ENCODE peak calls at places on chromosomes 3 and 15, in seven cellular contexts. One of them, this sample, is unnamed.

GRCh38 chr3:19937459-19938362 is 3.7 kb upstream of the EFHB start:
- DNase-seq in type B pancreatic cell: no peak
- DNase-seq in cardiac fibroblast: peak
- DNase-seq in psoas muscle: no peak
- DNase-seq in uterus: no peak
- DNase-seq in brain microvascular endothelial cell: peak
- DNase-seq in bronchial epithelial cell: peak
- DNase-seq in this sample: no peak

GRCh38 chr3:168884353-168884903 is 779.1 kb downstream of the MECOM start:
- DNase-seq in type B pancreatic cell: no peak
- DNase-seq in cardiac fibroblast: peak
- DNase-seq in psoas muscle: no peak
- DNase-seq in uterus: peak
- DNase-seq in brain microvascular endothelial cell: peak
- DNase-seq in bronchial epithelial cell: peak
- DNase-seq in this sample: peak

GRCh38 chr3:43817825-43818224 is 127.1 kb downstream of the ABHD5 start:
- DNase-seq in type B pancreatic cell: no peak
- DNase-seq in cardiac fibroblast: no peak
- DNase-seq in psoas muscle: no peak
- DNase-seq in uterus: no peak
- DNase-seq in brain microvascular endothelial cell: no peak
- DNase-seq in bronchial epithelial cell: peak
- DNase-seq in this sample: no peak

GRCh38 chr3:46883252-46884185 is 6.0 kb downstream of the PTH1R start:
- DNase-seq in type B pancreatic cell: no peak
- DNase-seq in cardiac fibroblast: peak
- DNase-seq in psoas muscle: no peak
- DNase-seq in uterus: no peak
- DNase-seq in brain microvascular endothelial cell: no peak
- DNase-seq in bronchial epithelial cell: no peak
- DNase-seq in this sample: no peak

GRCh38 chr3:46416134-46417119 is 9.4 kb downstream of the CCRL2 start:
- DNase-seq in type B pancreatic cell: no peak
- DNase-seq in cardiac fibroblast: no peak
- DNase-seq in psoas muscle: no peak
- DNase-seq in uterus: no peak
- DNase-seq in brain microvascular endothelial cell: no peak
- DNase-seq in bronchial epithelial cell: no peak
- DNase-seq in this sample: no peak

GRCh38 chr3:124347418-124347817 is 355.5 kb upstream of the ROPN1 start:
- DNase-seq in type B pancreatic cell: no peak
- DNase-seq in cardiac fibroblast: no peak
- DNase-seq in psoas muscle: no peak
- DNase-seq in uterus: no peak
- DNase-seq in brain microvascular endothelial cell: no peak
- DNase-seq in bronchial epithelial cell: no peak
- DNase-seq in this sample: peak

GRCh38 chr15:69304176-69304533 is 5.4 kb downstream of the PAQR5 start:
- DNase-seq in type B pancreatic cell: no peak
- DNase-seq in cardiac fibroblast: peak
- DNase-seq in psoas muscle: no peak
- DNase-seq in uterus: no peak
- DNase-seq in brain microvascular endothelial cell: peak
- DNase-seq in bronchial epithelial cell: peak
- DNase-seq in this sample: peak

GRCh38 chr3:46566040-46566631 is at the start of gene LRRC2:
- DNase-seq in type B pancreatic cell: no peak
- DNase-seq in cardiac fibroblast: peak
- DNase-seq in psoas muscle: peak
- DNase-seq in uterus: peak
- DNase-seq in brain microvascular endothelial cell: peak
- DNase-seq in bronchial epithelial cell: peak
- DNase-seq in this sample: no peak

GRCh38 chr15:73686781-73687256 is 2.6 kb downstream of the CD276 start:
- DNase-seq in type B pancreatic cell: no peak
- DNase-seq in cardiac fibroblast: peak
- DNase-seq in psoas muscle: no peak
- DNase-seq in uterus: no peak
- DNase-seq in brain microvascular endothelial cell: peak
- DNase-seq in bronchial epithelial cell: peak
- DNase-seq in this sample: peak

GRCh38 chr15:73051811-73052678 is at the start of gene NEO1:
- DNase-seq in type B pancreatic cell: peak
- DNase-seq in cardiac fibroblast: peak
- DNase-seq in psoas muscle: peak
- DNase-seq in uterus: peak
- DNase-seq in brain microvascular endothelial cell: peak
- DNase-seq in bronchial epithelial cell: peak
- DNase-seq in this sample: peak

GRCh38 chr3:4943553-4943952 is 35.7 kb upstream of the BHLHE40 start:
- DNase-seq in type B pancreatic cell: no peak
- DNase-seq in cardiac fibroblast: no peak
- DNase-seq in psoas muscle: no peak
- DNase-seq in uterus: no peak
- DNase-seq in brain microvascular endothelial cell: no peak
- DNase-seq in bronchial epithelial cell: no peak
- DNase-seq in this sample: peak
- TF ChIP-seq CTCF in type B pancreatic cell: peak
- TF ChIP-seq CTCF in cardiac fibroblast: peak
- TF ChIP-seq CTCF in psoas muscle: no peak
- TF ChIP-seq CTCF in uterus: no peak
- TF ChIP-seq CTCF in brain microvascular endothelial cell: peak
- TF ChIP-seq CTCF in bronchial epithelial cell: peak
- TF ChIP-seq CTCF in this sample: peak

GRCh38 chr15:100849021-100849831 is 30.4 kb upstream of the ALDH1A3 start:
- DNase-seq in type B pancreatic cell: peak
- DNase-seq in cardiac fibroblast: peak
- DNase-seq in psoas muscle: peak
- DNase-seq in uterus: peak
- DNase-seq in brain microvascular endothelial cell: peak
- DNase-seq in bronchial epithelial cell: peak
- DNase-seq in this sample: no peak
- TF ChIP-seq CTCF in type B pancreatic cell: peak
- TF ChIP-seq CTCF in cardiac fibroblast: peak
- TF ChIP-seq CTCF in psoas muscle: peak
- TF ChIP-seq CTCF in uterus: no peak
- TF ChIP-seq CTCF in brain microvascular endothelial cell: peak
- TF ChIP-seq CTCF in bronchial epithelial cell: peak
- TF ChIP-seq CTCF in this sample: no peak

DNA sequence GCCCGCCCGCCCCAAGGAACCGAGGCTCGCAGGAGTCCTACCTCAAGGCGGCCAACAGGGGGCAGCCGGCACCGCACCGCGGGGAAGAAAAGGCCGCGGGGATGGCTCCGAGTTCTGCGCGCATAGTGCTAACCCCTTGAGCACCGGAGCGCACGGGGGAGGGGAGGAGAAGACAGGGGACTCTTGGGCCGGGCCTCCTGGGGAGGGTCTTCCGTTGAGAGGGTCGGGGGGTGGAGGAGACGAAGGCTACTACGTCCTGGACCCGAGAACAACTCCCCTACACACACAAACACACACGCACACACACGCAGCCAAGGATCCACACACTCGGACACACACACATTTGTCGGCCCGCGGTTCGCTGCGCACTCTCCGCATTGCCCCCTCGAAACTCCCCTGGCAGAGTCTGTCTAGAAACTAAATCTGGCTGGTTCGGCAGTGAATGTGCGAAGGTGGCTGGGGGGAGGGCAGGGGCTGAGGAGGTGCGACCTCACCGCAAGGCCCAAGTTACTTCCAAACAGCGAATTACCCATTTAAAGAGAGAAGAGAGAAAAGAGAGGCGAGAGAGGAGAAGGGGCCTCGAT is 1.8 kb downstream of the WNT5A start:
- DNase-seq in type B pancreatic cell: peak
- DNase-seq in cardiac fibroblast: peak
- DNase-seq in psoas muscle: peak
- DNase-seq in uterus: peak
- DNase-seq in brain microvascular endothelial cell: peak
- DNase-seq in bronchial epithelial cell: no peak
- DNase-seq in this sample: peak
- TF ChIP-seq CTCF in type B pancreatic cell: peak
- TF ChIP-seq CTCF in cardiac fibroblast: peak
- TF ChIP-seq CTCF in psoas muscle: peak
- TF ChIP-seq CTCF in uterus: peak
- TF ChIP-seq CTCF in brain microvascular endothelial cell: peak
- TF ChIP-seq CTCF in bronchial epithelial cell: peak
- TF ChIP-seq CTCF in this sample: peak

GRCh38 chr3:104598848-104599501 is 767.7 kb upstream of the ALCAM start:
- DNase-seq in type B pancreatic cell: no peak
- DNase-seq in cardiac fibroblast: no peak
- DNase-seq in psoas muscle: no peak
- DNase-seq in uterus: no peak
- DNase-seq in brain microvascular endothelial cell: no peak
- DNase-seq in bronchial epithelial cell: peak
- DNase-seq in this sample: peak

GRCh38 chr3:104606812-104607211 is 759.9 kb upstream of the ALCAM start:
- DNase-seq in type B pancreatic cell: no peak
- DNase-seq in cardiac fibroblast: no peak
- DNase-seq in psoas muscle: no peak
- DNase-seq in uterus: no peak
- DNase-seq in brain microvascular endothelial cell: no peak
- DNase-seq in bronchial epithelial cell: no peak
- DNase-seq in this sample: no peak

GRCh38 chr3:104604326-104605010 is 762.2 kb upstream of the ALCAM start:
- DNase-seq in type B pancreatic cell: no peak
- DNase-seq in cardiac fibroblast: peak
- DNase-seq in psoas muscle: no peak
- DNase-seq in uterus: no peak
- DNase-seq in brain microvascular endothelial cell: peak
- DNase-seq in bronchial epithelial cell: peak
- DNase-seq in this sample: peak
- TF ChIP-seq CTCF in type B pancreatic cell: peak
- TF ChIP-seq CTCF in cardiac fibroblast: peak
- TF ChIP-seq CTCF in psoas muscle: no peak
- TF ChIP-seq CTCF in uterus: no peak
- TF ChIP-seq CTCF in brain microvascular endothelial cell: peak
- TF ChIP-seq CTCF in bronchial epithelial cell: peak
- TF ChIP-seq CTCF in this sample: peak

GRCh38 chr15:83163032-83163431 is 44.6 kb downstream of the HDGFL3 start:
- DNase-seq in type B pancreatic cell: no peak
- DNase-seq in cardiac fibroblast: peak
- DNase-seq in psoas muscle: no peak
- DNase-seq in uterus: no peak
- DNase-seq in brain microvascular endothelial cell: no peak
- DNase-seq in bronchial epithelial cell: no peak
- DNase-seq in this sample: no peak
- TF ChIP-seq CTCF in type B pancreatic cell: no peak
- TF ChIP-seq CTCF in cardiac fibroblast: no peak
- TF ChIP-seq CTCF in psoas muscle: no peak
- TF ChIP-seq CTCF in uterus: no peak
- TF ChIP-seq CTCF in brain microvascular endothelial cell: no peak
- TF ChIP-seq CTCF in bronchial epithelial cell: no peak
- TF ChIP-seq CTCF in this sample: no peak

GRCh38 chr15:34114739-34115138 is 12.9 kb downstream of the PGBD4 start:
- DNase-seq in type B pancreatic cell: no peak
- DNase-seq in cardiac fibroblast: no peak
- DNase-seq in psoas muscle: no peak
- DNase-seq in uterus: no peak
- DNase-seq in brain microvascular endothelial cell: no peak
- DNase-seq in bronchial epithelial cell: no peak
- DNase-seq in this sample: no peak

GRCh38 chr15:34116620-34117019 is 14.7 kb downstream of the PGBD4 start:
- DNase-seq in type B pancreatic cell: no peak
- DNase-seq in cardiac fibroblast: no peak
- DNase-seq in psoas muscle: no peak
- DNase-seq in uterus: no peak
- DNase-seq in brain microvascular endothelial cell: no peak
- DNase-seq in bronchial epithelial cell: no peak
- DNase-seq in this sample: no peak

GRCh38 chr15:34114215-34114614 is 12.3 kb downstream of the PGBD4 start:
- DNase-seq in type B pancreatic cell: no peak
- DNase-seq in cardiac fibroblast: no peak
- DNase-seq in psoas muscle: no peak
- DNase-seq in uterus: no peak
- DNase-seq in brain microvascular endothelial cell: no peak
- DNase-seq in bronchial epithelial cell: no peak
- DNase-seq in this sample: no peak

GRCh38 chr15:34122771-34123183 is 20.9 kb downstream of the PGBD4 start:
- DNase-seq in type B pancreatic cell: no peak
- DNase-seq in cardiac fibroblast: peak
- DNase-seq in psoas muscle: no peak
- DNase-seq in uterus: no peak
- DNase-seq in brain microvascular endothelial cell: peak
- DNase-seq in bronchial epithelial cell: peak
- DNase-seq in this sample: no peak

GRCh38 chr15:34119291-34119690 is 17.4 kb downstream of the PGBD4 start:
- DNase-seq in type B pancreatic cell: no peak
- DNase-seq in cardiac fibroblast: peak
- DNase-seq in psoas muscle: no peak
- DNase-seq in uterus: no peak
- DNase-seq in brain microvascular endothelial cell: no peak
- DNase-seq in bronchial epithelial cell: peak
- DNase-seq in this sample: peak
- TF ChIP-seq CTCF in type B pancreatic cell: no peak
- TF ChIP-seq CTCF in cardiac fibroblast: no peak
- TF ChIP-seq CTCF in psoas muscle: no peak
- TF ChIP-seq CTCF in uterus: no peak
- TF ChIP-seq CTCF in brain microvascular endothelial cell: peak
- TF ChIP-seq CTCF in bronchial epithelial cell: no peak
- TF ChIP-seq CTCF in this sample: no peak

DNA sequence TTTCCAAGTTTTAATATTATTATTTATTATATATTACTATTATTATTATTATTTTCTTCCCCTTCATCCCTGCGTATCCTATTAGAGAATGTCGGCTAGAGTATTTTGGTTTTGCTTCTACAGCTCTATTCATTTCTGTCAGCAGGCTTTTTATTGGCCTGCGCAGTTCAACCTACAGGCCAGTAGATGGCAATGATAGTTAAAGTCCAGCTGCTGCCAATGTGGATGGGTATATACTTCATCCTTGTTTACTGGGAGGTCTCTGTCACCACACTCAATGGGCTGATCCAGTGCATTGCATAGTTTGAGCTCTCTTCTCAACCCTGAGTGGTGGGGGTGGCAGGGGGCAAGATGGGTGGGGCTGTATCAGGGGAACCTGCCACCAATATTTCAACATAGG is 799.8 kb downstream of the NSUN3 start:
- DNase-seq in type B pancreatic cell: no peak
- DNase-seq in cardiac fibroblast: peak
- DNase-seq in psoas muscle: no peak
- DNase-seq in uterus: no peak
- DNase-seq in brain microvascular endothelial cell: peak
- DNase-seq in bronchial epithelial cell: peak
- DNase-seq in this sample: peak
- TF ChIP-seq CTCF in type B pancreatic cell: peak
- TF ChIP-seq CTCF in cardiac fibroblast: peak
- TF ChIP-seq CTCF in psoas muscle: no peak
- TF ChIP-seq CTCF in uterus: no peak
- TF ChIP-seq CTCF in brain microvascular endothelial cell: peak
- TF ChIP-seq CTCF in bronchial epithelial cell: peak
- TF ChIP-seq CTCF in this sample: peak